ENCODE peak calls at places on chromosomes 13 and 19, in four cellular contexts. One of them, this sample, is unnamed.

GRCh38 chr13:108435393-108436149 is 166.1 kb downstream of the TNFSF13B start:
- DNase-seq in choroid plexus epithelial cell: no peak
- DNase-seq in glutamatergic neuron: no peak
- DNase-seq in right atrium auricular region: no peak
- DNase-seq in this sample: no peak

GRCh38 chr19:6472713-6473112 is 8.6 kb downstream of the CRB3 start:
- DNase-seq in glutamatergic neuron: no peak
- DNase-seq in right atrium auricular region: no peak
- DNase-seq in choroid plexus epithelial cell: no peak
- DNase-seq in this sample: no peak

GRCh38 chr19:1945899-1946298 is 4.9 kb downstream of the CSNK1G2 start:
- DNase-seq in choroid plexus epithelial cell: peak
- DNase-seq in glutamatergic neuron: peak
- DNase-seq in right atrium auricular region: no peak
- DNase-seq in this sample: no peak

GRCh38 chr13:79480954-79481684 is at the start of gene NDFIP2:
- DNase-seq in right atrium auricular region: peak
- DNase-seq in glutamatergic neuron: peak
- DNase-seq in choroid plexus epithelial cell: peak
- DNase-seq in this sample: peak

GRCh38 chr13:59230484-59231264 is 933.1 kb downstream of the DIAPH3 start:
- DNase-seq in glutamatergic neuron: no peak
- DNase-seq in choroid plexus epithelial cell: peak
- DNase-seq in right atrium auricular region: no peak
- DNase-seq in this sample: no peak

GRCh38 chr19:10899171-10899653 is 27.9 kb downstream of the CARM1 start:
- DNase-seq in glutamatergic neuron: no peak
- DNase-seq in choroid plexus epithelial cell: no peak
- DNase-seq in right atrium auricular region: no peak
- DNase-seq in this sample: no peak

GRCh38 chr19:2051771-2052704 is 994 bp upstream of the MKNK2 start:
- DNase-seq in choroid plexus epithelial cell: no peak
- DNase-seq in right atrium auricular region: no peak
- DNase-seq in glutamatergic neuron: no peak
- DNase-seq in this sample: no peak

GRCh38 chr13:74062933-74063332 is 71.3 kb downstream of the KLF12 start:
- DNase-seq in choroid plexus epithelial cell: peak
- DNase-seq in glutamatergic neuron: no peak
- DNase-seq in right atrium auricular region: peak
- DNase-seq in this sample: peak

GRCh38 chr19:48635966-48636858 is 967 bp downstream of the DBP start:
- DNase-seq in right atrium auricular region: no peak
- DNase-seq in glutamatergic neuron: no peak
- DNase-seq in choroid plexus epithelial cell: no peak
- DNase-seq in this sample: no peak

GRCh38 chr13:45219938-45220375 is 19.1 kb upstream of the KCTD4 start:
- DNase-seq in choroid plexus epithelial cell: peak
- DNase-seq in glutamatergic neuron: no peak
- DNase-seq in right atrium auricular region: no peak
- DNase-seq in this sample: peak

GRCh38 chr13:51158923-51159322 is 47.8 kb upstream of the C13orf42 start:
- DNase-seq in choroid plexus epithelial cell: no peak
- DNase-seq in right atrium auricular region: no peak
- DNase-seq in glutamatergic neuron: no peak
- DNase-seq in this sample: no peak

GRCh38 chr13:98214008-98214643 is 37.1 kb upstream of the RNF113B start:
- DNase-seq in choroid plexus epithelial cell: peak
- DNase-seq in right atrium auricular region: no peak
- DNase-seq in glutamatergic neuron: peak
- DNase-seq in this sample: peak

GRCh38 chr19:29442094-29442493 is 83.7 kb upstream of the VSTM2B start:
- DNase-seq in choroid plexus epithelial cell: no peak
- DNase-seq in right atrium auricular region: no peak
- DNase-seq in glutamatergic neuron: no peak
- DNase-seq in this sample: no peak

GRCh38 chr19:10776900-10777650 is 58.9 kb downstream of the TMED1 start:
- DNase-seq in glutamatergic neuron: no peak
- DNase-seq in right atrium auricular region: no peak
- DNase-seq in choroid plexus epithelial cell: no peak
- DNase-seq in this sample: no peak

GRCh38 chr13:26784704-26785639 is 24.4 kb upstream of the GPR12 start:
- DNase-seq in glutamatergic neuron: no peak
- DNase-seq in right atrium auricular region: no peak
- DNase-seq in choroid plexus epithelial cell: no peak
- DNase-seq in this sample: no peak

GRCh38 chr13:84896128-84896527 is 903.1 kb downstream of the SLITRK6 start:
- DNase-seq in glutamatergic neuron: peak
- DNase-seq in choroid plexus epithelial cell: peak
- DNase-seq in right atrium auricular region: no peak
- DNase-seq in this sample: peak

This sample was measured in astrocyte of the spinal cord.